ENCODE peak calls at places on chromosome 3, in four cellular contexts. Z is endothelial cell of umbilical vein, G is K562, W is keratinocyte. B is an unnamed sample. For H3K9me1, the result is how much of the 10 kb centered on the place peaks cover.

GRCh38 chr3:111103807-111104206 is 32.2 kb downstream of the NECTIN3 start:
- DNase-seq in W (no peak), Z (no peak), G (no peak), B (peak)

GRCh38 chr3:111676177-111677021 is 81.3 kb upstream of the ZBED2 start:
- DNase-seq in W (no peak), Z (peak), G (no peak), B (no peak)

GRCh38 chr3:40211579-40211978 is 97.9 kb upstream of the EIF1B start:
- DNase-seq in G (no peak), W (no peak), Z (no peak), B (no peak)

GRCh38 chr3:49098429-49098828 is 4.6 kb upstream of the QRICH1 start:
- DNase-seq in G (peak), Z (no peak), W (no peak), B (peak)

GRCh38 chr3:172294238-172294806 is 153.9 kb downstream of the GHSR start:
- DNase-seq in W (no peak), G (no peak), Z (no peak), B (no peak)

GRCh38 chr3:121998030-121998580 is 23.9 kb downstream of the ILDR1 start:
- DNase-seq in W (no peak), G (no peak), Z (peak), B (peak)

GRCh38 chr3:11245276-11245675 is 26.9 kb upstream of the ATG7 start:
- DNase-seq in G (no peak), W (no peak), Z (no peak), B (no peak)

GRCh38 chr3:73364517-73364916 is 260.2 kb downstream of the PDZRN3 start:
- DNase-seq in G (no peak), Z (no peak), W (no peak), B (no peak)

GRCh38 chr3:47877288-47877687 is 74.3 kb downstream of the DHX30 start:
- DNase-seq in W (no peak), G (no peak), Z (peak), B (peak)

GRCh38 chr3:141796436-141797166 is 33.4 kb downstream of the GRK7 start:
- DNase-seq in G (no peak), W (no peak), Z (peak), B (no peak)

GRCh38 chr3:42228796-42229195 is 37.2 kb downstream of the CCK start:
- DNase-seq in Z (no peak), G (peak), W (no peak), B (peak)

GRCh38 chr3:157104928-157105652 is 54.9 kb downstream of the CCNL1 start:
- DNase-seq in G (peak), Z (no peak), W (no peak), B (no peak)

GRCh38 chr3:48881652-48882114 is 17.0 kb downstream of the SLC25A20 start:
- DNase-seq in G (no peak), Z (no peak), W (no peak), B (no peak)

GRCh38 chr3:120162400-120162799 is 68.2 kb upstream of the GSK3B start:
- DNase-seq in W (no peak), G (no peak), Z (no peak), B (peak)

GRCh38 chr3:31692714-31693113 is 160.0 kb downstream of the STT3B start:
- DNase-seq in G (peak), W (no peak), Z (no peak), B (no peak)

GRCh38 chr3:30775070-30775469 is 119.4 kb downstream of the GADL1 start:
- DNase-seq in Z (no peak), G (no peak), W (no peak), B (no peak)

GRCh38 chr3:190566043-190566933 is 52.4 kb downstream of the IL1RAP start:
- DNase-seq in G (peak), Z (peak), W (peak), B (peak)

GRCh38 chr3:131216340-131216739 is 165.2 kb upstream of the NUDT16 start:
- DNase-seq in G (no peak), W (no peak), Z (no peak), B (no peak)

GRCh38 chr3:42052867-42053351 is 38.2 kb upstream of the TRAK1 start:
- DNase-seq in W (no peak), Z (no peak), G (no peak), B (peak)

GRCh38 chr3:183807329-183807728 is 18.0 kb downstream of the MAP6D1 start:
- DNase-seq in G (no peak), W (no peak), Z (no peak), B (no peak)

GRCh38 chr3:58029842-58030584 is 21.8 kb downstream of the FLNB start:
- DNase-seq in G (no peak), W (no peak), Z (no peak), B (no peak)

GRCh38 chr3:131518682-131519081 is 15.9 kb upstream of the MRPL3 start:
- DNase-seq in G (no peak), Z (no peak), W (no peak), B (no peak)

DNA sequence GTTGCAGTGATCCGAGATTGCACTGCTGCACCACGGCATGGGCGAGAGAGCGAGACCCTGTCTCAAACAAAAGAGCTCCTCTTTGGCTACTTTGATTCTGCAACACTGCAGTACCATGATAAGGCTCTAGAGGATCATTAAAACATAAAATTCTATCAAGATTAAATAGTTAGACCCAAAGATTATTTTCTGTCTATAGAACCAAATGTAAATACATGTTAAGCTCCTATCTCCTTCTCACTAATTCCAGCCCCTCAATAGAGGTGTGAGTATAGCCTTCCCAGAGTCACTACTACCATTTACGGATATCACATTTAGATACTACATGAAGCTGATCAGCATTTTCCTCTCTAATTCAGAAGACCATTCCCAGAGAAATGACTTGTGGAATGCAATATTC is 4.3 kb upstream of the MUC13 start:
- DNase-seq in G (no peak), W (no peak), Z (no peak), B (no peak)
- H3K9me1 ChIP-seq in G (under half), W (under half), Z (under half), B (under half)

GRCh38 chr3:185558395-185558794 is 6.0 kb upstream of the LIPH start:
- DNase-seq in G (peak), W (no peak), Z (no peak), B (no peak)

GRCh38 chr3:185559706-185560090 is 7.3 kb upstream of the LIPH start:
- DNase-seq in G (no peak), Z (no peak), W (no peak), B (no peak)

GRCh38 chr3:185561958-185562357 is 9.6 kb upstream of the LIPH start:
- DNase-seq in Z (no peak), G (no peak), W (no peak), B (no peak)

GRCh38 chr3:185560676-185561075 is 8.3 kb upstream of the LIPH start:
- DNase-seq in G (no peak), Z (no peak), W (no peak), B (no peak)

GRCh38 chr3:185561374-185561943 is 9.1 kb upstream of the LIPH start:
- DNase-seq in W (no peak), G (no peak), Z (no peak), B (no peak)
- H3K9me1 ChIP-seq in W (under half), G (under half), Z (under half), B (under half)

GRCh38 chr3:170162630-170163029 is 18.9 kb downstream of the PHC3 start:
- DNase-seq in Z (no peak), W (no peak), G (no peak), B (peak)
- H3K9me1 ChIP-seq in Z (under half), W (under half), G (under half), B (under half)

GRCh38 chr3:38347421-38348200 is 1.0 kb downstream of the XYLB start:
- DNase-seq in Z (no peak), W (no peak), G (no peak), B (no peak)

GRCh38 chr3:38343797-38344594 is 2.6 kb upstream of the XYLB start:
- DNase-seq in Z (no peak), G (no peak), W (no peak), B (no peak)

GRCh38 chr3:38348903-38349302 is 2.3 kb downstream of the XYLB start:
- DNase-seq in Z (peak), W (no peak), G (no peak), B (peak)

GRCh38 chr3:38345879-38346583 is 554 bp upstream of the XYLB start:
- DNase-seq in W (no peak), Z (no peak), G (no peak), B (no peak)

GRCh38 chr3:38346584-38347410 is at the start of gene XYLB:
- DNase-seq in W (no peak), Z (peak), G (peak), B (peak)
- H3K9me1 ChIP-seq in W (under half), Z (under half), G (under half), B (under half)

GRCh38 chr3:151084893-151085226 is 604 bp upstream of the MED12L start:
- DNase-seq in Z (no peak), W (no peak), G (no peak), B (no peak)
- H3K9me1 ChIP-seq in Z (under half), W (under half), G (under half), B (under half)

GRCh38 chr3:36282774-36283173 is 97.5 kb upstream of the STAC start:
- DNase-seq in W (no peak), Z (no peak), G (no peak), B (no peak)
- H3K9me1 ChIP-seq in W (under half), Z (under half), G (under half), B (under half)

GRCh38 chr3:143002083-143002712 is 828 bp downstream of the U2SURP start:
- DNase-seq in Z (peak), G (peak), W (no peak), B (peak)
- H3K9me1 ChIP-seq in Z (under half), G (under half), W (under half), B (under half)

GRCh38 chr3:149563114-149563513 is 88.6 kb downstream of the TM4SF4 start:
- DNase-seq in G (no peak), W (no peak), Z (no peak), B (no peak)
- H3K9me1 ChIP-seq in G (under half), W (under half), Z (under half), B (under half)

GRCh38 chr3:83496459-83496858 is 1462.3 kb upstream of the CADM2 start:
- DNase-seq in Z (no peak), W (no peak), G (no peak), B (no peak)

GRCh38 chr3:83500422-83500821 is 1458.4 kb upstream of the CADM2 start:
- DNase-seq in W (no peak), G (no peak), Z (no peak), B (no peak)

GRCh38 chr3:83498617-83499016 is 1460.2 kb upstream of the CADM2 start:
- DNase-seq in G (no peak), W (no peak), Z (no peak), B (no peak)
- H3K9me1 ChIP-seq in G (under half), W (under half), Z (under half), B (under half)

GRCh38 chr3:36649078-36649477 is 115.3 kb downstream of the DCLK3 start:
- DNase-seq in Z (no peak), G (no peak), W (no peak), B (no peak)

GRCh38 chr3:36648241-36649034 is 115.9 kb downstream of the DCLK3 start:
- DNase-seq in W (peak), G (no peak), Z (no peak), B (peak)

GRCh38 chr3:36647423-36647853 is 116.9 kb downstream of the DCLK3 start:
- DNase-seq in Z (no peak), W (no peak), G (peak), B (peak)

DNA sequence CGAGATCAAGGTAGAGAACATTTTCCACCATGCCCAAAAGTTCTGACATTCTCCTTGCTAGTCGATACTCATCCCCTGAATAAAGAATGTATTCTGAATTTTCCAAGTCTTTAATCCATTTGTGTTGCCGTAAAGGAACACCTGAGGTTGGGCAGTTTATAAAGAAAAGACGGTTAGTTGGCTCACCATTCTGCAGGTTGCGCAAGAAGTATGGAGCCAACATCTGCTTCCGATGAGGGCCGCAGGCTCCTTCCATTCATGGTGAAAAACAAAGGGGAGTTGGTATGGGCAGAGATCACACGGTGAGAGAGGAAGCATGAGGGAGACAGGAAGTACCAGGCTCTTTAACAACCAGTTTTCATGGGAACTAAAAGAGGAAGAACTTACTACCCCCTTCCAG is 121.2 kb downstream of the DCLK3 start:
- DNase-seq in Z (no peak), W (no peak), G (no peak), B (no peak)
- H3K9me1 ChIP-seq in Z (under half), W (under half), G (under half), B (under half)

B was measured in IMR-90.